ENCODE peak calls at places on chromosomes 12 and 14, in five cellular contexts. One of them, this sample, is unnamed.

GRCh38 chr12:124481257-124481750 is 86.1 kb downstream of the NCOR2 start:
- DNase-seq in right lobe of liver: no peak
- DNase-seq in Peyer's patch: no peak
- DNase-seq in coronary artery: no peak
- DNase-seq in pancreas: no peak
- DNase-seq in this sample: no peak

GRCh38 chr12:27585739-27586265 is 61.8 kb downstream of the PPFIBP1 start:
- DNase-seq in right lobe of liver: no peak
- DNase-seq in Peyer's patch: no peak
- DNase-seq in coronary artery: no peak
- DNase-seq in pancreas: no peak
- DNase-seq in this sample: no peak

GRCh38 chr14:104399432-104400155 is 180.0 kb upstream of the C14orf180 start:
- DNase-seq in right lobe of liver: no peak
- DNase-seq in Peyer's patch: no peak
- DNase-seq in coronary artery: no peak
- DNase-seq in pancreas: no peak
- DNase-seq in this sample: no peak

GRCh38 chr14:97299661-97300060 is 502.5 kb downstream of the VRK1 start:
- DNase-seq in right lobe of liver: no peak
- DNase-seq in Peyer's patch: no peak
- DNase-seq in coronary artery: no peak
- DNase-seq in pancreas: no peak
- DNase-seq in this sample: no peak

GRCh38 chr12:127238061-127238460 is 1028.9 kb upstream of the TMEM132C start:
- DNase-seq in right lobe of liver: no peak
- DNase-seq in Peyer's patch: no peak
- DNase-seq in coronary artery: no peak
- DNase-seq in pancreas: no peak
- DNase-seq in this sample: no peak

GRCh38 chr12:112798019-112798760 is 6.6 kb downstream of the RPH3A start:
- DNase-seq in right lobe of liver: no peak
- DNase-seq in Peyer's patch: no peak
- DNase-seq in coronary artery: no peak
- DNase-seq in pancreas: no peak
- DNase-seq in this sample: no peak

GRCh38 chr12:108881953-108882352 is 2.1 kb downstream of the DAO start:
- DNase-seq in right lobe of liver: peak; percentile 48
- DNase-seq in Peyer's patch: no peak
- DNase-seq in coronary artery: no peak
- DNase-seq in pancreas: no peak
- DNase-seq in this sample: no peak

GRCh38 chr12:55676707-55677106 is 31.0 kb downstream of the ITGA7 start:
- DNase-seq in right lobe of liver: no peak
- DNase-seq in Peyer's patch: peak; percentile 13
- DNase-seq in coronary artery: peak; percentile 12
- DNase-seq in pancreas: no peak
- DNase-seq in this sample: no peak

GRCh38 chr14:105092912-105093425 is 27.7 kb upstream of the GPR132 start:
- DNase-seq in right lobe of liver: peak; percentile 71
- DNase-seq in Peyer's patch: peak; percentile 87
- DNase-seq in coronary artery: peak; percentile 79
- DNase-seq in pancreas: peak; percentile 54
- DNase-seq in this sample: peak; percentile 85

GRCh38 chr12:1927051-1927680 is 8.7 kb upstream of the CACNA2D4 start:
- DNase-seq in right lobe of liver: no peak
- DNase-seq in Peyer's patch: no peak
- DNase-seq in coronary artery: no peak
- DNase-seq in pancreas: no peak
- DNase-seq in this sample: no peak

DNA sequence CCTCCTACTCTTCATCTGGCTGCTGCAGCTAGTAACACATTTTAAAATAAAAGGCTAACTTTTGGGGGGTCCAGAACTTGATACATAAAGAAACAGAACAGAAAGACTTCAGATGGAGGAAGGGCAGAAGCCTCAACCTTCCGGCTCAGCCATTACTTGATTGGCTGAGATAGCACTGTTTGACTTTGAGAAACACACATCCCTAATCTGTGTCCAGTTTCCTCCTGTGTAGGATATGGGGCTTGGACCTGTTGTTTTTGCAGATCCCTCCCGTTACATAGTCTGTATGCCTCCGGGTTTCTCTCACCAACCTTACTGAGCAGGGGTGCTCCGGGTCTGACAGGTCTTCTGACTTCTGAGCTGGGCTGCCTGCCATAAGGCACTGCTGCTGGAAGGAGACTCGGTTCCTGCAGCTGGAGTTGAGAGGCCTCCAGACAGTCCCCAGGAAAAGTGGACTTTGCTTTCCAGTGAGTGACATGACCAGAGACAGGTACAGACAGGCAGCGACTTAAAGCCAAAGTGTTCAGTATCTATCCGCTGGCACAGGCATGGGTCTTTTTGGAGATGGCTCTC is 8.3 kb upstream of the ZNF641 start:
- DNase-seq in right lobe of liver: no peak
- DNase-seq in Peyer's patch: peak; percentile 53
- DNase-seq in coronary artery: no peak
- DNase-seq in pancreas: no peak
- DNase-seq in this sample: no peak
- H3K4me3 ChIP-seq in right lobe of liver: no peak overlapping the region
- H3K4me3 ChIP-seq in Peyer's patch: no peak overlapping the region
- H3K4me3 ChIP-seq in coronary artery: no peak overlapping the region
- H3K4me3 ChIP-seq in pancreas: no peak overlapping the region
- H3K4me3 ChIP-seq in this sample: no peak overlapping the region

GRCh38 chr12:116609715-116610114 is 50.5 kb downstream of the MAP1LC3B2 start:
- DNase-seq in right lobe of liver: no peak
- DNase-seq in Peyer's patch: no peak
- DNase-seq in coronary artery: no peak
- DNase-seq in pancreas: no peak
- DNase-seq in this sample: peak; percentile 40
- TF ChIP-seq CTCF in right lobe of liver: peak; percentile 25
- TF ChIP-seq CTCF in Peyer's patch: no peak
- TF ChIP-seq CTCF in coronary artery: no peak
- TF ChIP-seq CTCF in pancreas: no peak
- TF ChIP-seq CTCF in this sample: no peak

GRCh38 chr12:96698521-96698920 is 208.5 kb upstream of the NEDD1 start:
- DNase-seq in right lobe of liver: no peak
- DNase-seq in Peyer's patch: no peak
- DNase-seq in coronary artery: no peak
- DNase-seq in pancreas: no peak
- DNase-seq in this sample: no peak

DNA sequence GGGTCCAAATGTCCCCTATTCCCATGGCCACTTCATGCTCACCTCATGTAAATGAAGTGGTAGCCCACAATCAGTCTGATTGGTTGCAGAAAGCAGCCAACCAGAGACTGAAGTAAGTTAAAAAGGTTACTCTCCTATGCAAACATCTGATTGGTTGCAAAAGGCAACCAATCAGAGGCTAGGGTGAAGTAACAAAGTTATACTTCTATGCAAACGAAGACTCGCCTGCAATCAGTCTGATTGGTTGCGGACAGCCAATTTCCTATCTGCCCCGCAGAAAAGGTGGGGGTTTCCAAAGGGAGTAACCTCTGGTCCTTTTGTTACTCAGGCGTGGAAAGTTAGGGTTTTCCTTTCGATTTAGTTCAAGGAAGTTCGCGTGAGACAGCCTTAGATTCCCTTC is 208.1 kb upstream of the NEDD1 start:
- DNase-seq in right lobe of liver: no peak
- DNase-seq in Peyer's patch: no peak
- DNase-seq in coronary artery: no peak
- DNase-seq in pancreas: no peak
- DNase-seq in this sample: no peak
- H3K4me3 ChIP-seq in right lobe of liver: no peak overlapping the region
- H3K4me3 ChIP-seq in Peyer's patch: no peak overlapping the region
- H3K4me3 ChIP-seq in coronary artery: no peak overlapping the region
- H3K4me3 ChIP-seq in pancreas: no peak overlapping the region
- H3K4me3 ChIP-seq in this sample: no peak overlapping the region

GRCh38 chr14:92037989-92038388 is 1.9 kb downstream of the TRIP11 start:
- DNase-seq in right lobe of liver: no peak
- DNase-seq in Peyer's patch: no peak
- DNase-seq in coronary artery: no peak
- DNase-seq in pancreas: no peak
- DNase-seq in this sample: no peak
- TF ChIP-seq CTCF in right lobe of liver: no peak
- TF ChIP-seq CTCF in Peyer's patch: no peak
- TF ChIP-seq CTCF in coronary artery: no peak
- TF ChIP-seq CTCF in pancreas: no peak
- TF ChIP-seq CTCF in this sample: no peak

GRCh38 chr12:100163416-100164152 is 20.9 kb upstream of the BLTP3B start:
- DNase-seq in right lobe of liver: peak; percentile 82
- DNase-seq in Peyer's patch: peak; percentile 85
- DNase-seq in coronary artery: peak; percentile 83
- DNase-seq in pancreas: peak; percentile 79
- DNase-seq in this sample: peak; percentile 83

GRCh38 chr12:100165356-100165755 is 22.7 kb upstream of the BLTP3B start:
- DNase-seq in right lobe of liver: no peak
- DNase-seq in Peyer's patch: no peak
- DNase-seq in coronary artery: no peak
- DNase-seq in pancreas: no peak
- DNase-seq in this sample: no peak

GRCh38 chr12:100168562-100168961 is 25.9 kb upstream of the BLTP3B start:
- DNase-seq in right lobe of liver: no peak
- DNase-seq in Peyer's patch: no peak
- DNase-seq in coronary artery: no peak
- DNase-seq in pancreas: no peak
- DNase-seq in this sample: no peak

GRCh38 chr12:100166232-100166631 is 23.6 kb upstream of the BLTP3B start:
- DNase-seq in right lobe of liver: no peak
- DNase-seq in Peyer's patch: no peak
- DNase-seq in coronary artery: no peak
- DNase-seq in pancreas: no peak
- DNase-seq in this sample: no peak

GRCh38 chr12:100164153-100164704 is 21.6 kb upstream of the BLTP3B start:
- DNase-seq in right lobe of liver: no peak
- DNase-seq in Peyer's patch: no peak
- DNase-seq in coronary artery: no peak
- DNase-seq in pancreas: no peak
- DNase-seq in this sample: no peak
- H3K4me3 ChIP-seq in right lobe of liver: no peak overlapping the region
- H3K4me3 ChIP-seq in Peyer's patch: no peak overlapping the region
- H3K4me3 ChIP-seq in coronary artery: peak overlapping the region; percentile 54
- H3K4me3 ChIP-seq in pancreas: peak overlapping the region; percentile 35
- H3K4me3 ChIP-seq in this sample: no peak overlapping the region

GRCh38 chr12:57487597-57488396 is at the start of gene MARS1:
- DNase-seq in right lobe of liver: peak; percentile 94
- DNase-seq in Peyer's patch: peak; percentile 98
- DNase-seq in coronary artery: peak; percentile 94
- DNase-seq in pancreas: peak; percentile 95
- DNase-seq in this sample: peak; percentile 96
- TF ChIP-seq CTCF in right lobe of liver: no peak
- TF ChIP-seq CTCF in Peyer's patch: peak; percentile 13
- TF ChIP-seq CTCF in coronary artery: no peak
- TF ChIP-seq CTCF in pancreas: no peak
- TF ChIP-seq CTCF in this sample: peak; percentile 30

GRCh38 chr12:122887817-122888212 is 8.1 kb downstream of the VPS37B start:
- DNase-seq in right lobe of liver: no peak
- DNase-seq in Peyer's patch: peak; percentile 66
- DNase-seq in coronary artery: no peak
- DNase-seq in pancreas: no peak
- DNase-seq in this sample: no peak
- H3K4me3 ChIP-seq in right lobe of liver: no peak overlapping the region
- H3K4me3 ChIP-seq in Peyer's patch: peak overlapping the region; percentile 4
- H3K4me3 ChIP-seq in coronary artery: peak overlapping the region; percentile 55
- H3K4me3 ChIP-seq in pancreas: peak overlapping the region; percentile 25
- H3K4me3 ChIP-seq in this sample: peak overlapping the region; percentile 0

GRCh38 chr14:86035882-86036281 is 505.9 kb downstream of the FLRT2 start:
- DNase-seq in right lobe of liver: no peak
- DNase-seq in Peyer's patch: no peak
- DNase-seq in coronary artery: no peak
- DNase-seq in pancreas: no peak
- DNase-seq in this sample: no peak

GRCh38 chr14:86038401-86038985 is 508.5 kb downstream of the FLRT2 start:
- DNase-seq in right lobe of liver: peak; percentile 39
- DNase-seq in Peyer's patch: no peak
- DNase-seq in coronary artery: no peak
- DNase-seq in pancreas: peak; percentile 30
- DNase-seq in this sample: peak; percentile 25
- TF ChIP-seq CTCF in right lobe of liver: peak; percentile 78
- TF ChIP-seq CTCF in Peyer's patch: no peak
- TF ChIP-seq CTCF in coronary artery: no peak
- TF ChIP-seq CTCF in pancreas: peak; percentile 64
- TF ChIP-seq CTCF in this sample: peak; percentile 7

This sample was measured in mucosa of descending colon.